ENCODE peak calls at places on chromosomes 4 and X, in ten cellular contexts. G is cardiac fibroblast, X is H9, H is WERI-Rb-1, N is endothelial cell, Y is epithelial cell of esophagus, U is A549, O is lower lobe of right lung, E is PC-3, P is GM12864. K is an unnamed sample.

GRCh38 chr4:41026971-41027370 is 187.4 kb downstream of the APBB2 start:
- DNase-seq in U (no peak), P (no peak), G (no peak), N (no peak), E (no peak), Y (no peak), O (no peak), H (no peak), X (no peak), K (no peak)

GRCh38 chrX:9899640-9900075 is 67.5 kb upstream of the CLDN34 start:
- DNase-seq in X (no peak), P (peak), E (no peak), U (no peak), H (peak), G (peak), O (no peak), N (no peak), Y (no peak), K (no peak)

GRCh38 chr4:32789026-32789608 is 2068.9 kb downstream of the PCDH7 start:
- DNase-seq in G (peak), H (no peak), P (no peak), Y (peak), O (no peak), E (peak), N (no peak), X (no peak), U (no peak), K (no peak)

GRCh38 chr4:165604181-165604580 is 225.4 kb downstream of the CPE start:
- DNase-seq in G (no peak), P (no peak), H (no peak), E (no peak), O (no peak), X (no peak), N (no peak), U (no peak), Y (no peak), K (no peak)

GRCh38 chr4:86675548-86675947 is 81.4 kb downstream of the PTPN13 start:
- DNase-seq in X (no peak), N (no peak), P (no peak), G (no peak), Y (no peak), O (no peak), U (no peak), E (peak), H (no peak), K (no peak)

GRCh38 chr4:156536661-156537060 is 434.9 kb downstream of the PDGFC start:
- DNase-seq in O (no peak), P (no peak), E (peak), X (no peak), N (no peak), U (no peak), Y (peak), G (peak), H (no peak), K (no peak)

GRCh38 chrX:18210470-18210869 is 10.2 kb downstream of the BEND2 start:
- DNase-seq in H (no peak), N (no peak), E (peak), X (no peak), P (no peak), U (peak), Y (peak), O (no peak), G (peak), K (no peak)

GRCh38 chrX:29662759-29663503 is 552.4 kb upstream of the MAGEB2 start:
- DNase-seq in N (no peak), E (peak), X (no peak), U (peak), H (no peak), Y (peak), P (peak), G (peak), O (no peak), K (no peak)

GRCh38 chr4:164847967-164848649 is 28.9 kb upstream of the APELA start:
- DNase-seq in G (no peak), U (no peak), E (no peak), P (no peak), X (no peak), Y (no peak), H (no peak), N (no peak), O (no peak), K (no peak)

GRCh38 chr4:53640576-53641459 is 49.5 kb upstream of the LNX1 start:
- DNase-seq in N (no peak), O (peak), X (no peak), G (no peak), E (no peak), H (no peak), Y (no peak), P (peak), U (no peak), K (no peak)

GRCh38 chr4:113849771-113850170 is 88.2 kb upstream of the CAMK2D start:
- DNase-seq in P (no peak), Y (no peak), H (no peak), U (no peak), E (no peak), N (no peak), X (no peak), O (no peak), G (peak), K (no peak)

GRCh38 chrX:97189668-97190067 is 306.0 kb downstream of the RPA4 start:
- DNase-seq in O (no peak), E (peak), G (no peak), P (no peak), U (no peak), Y (peak), N (no peak), X (no peak), H (no peak), K (no peak)

DNA sequence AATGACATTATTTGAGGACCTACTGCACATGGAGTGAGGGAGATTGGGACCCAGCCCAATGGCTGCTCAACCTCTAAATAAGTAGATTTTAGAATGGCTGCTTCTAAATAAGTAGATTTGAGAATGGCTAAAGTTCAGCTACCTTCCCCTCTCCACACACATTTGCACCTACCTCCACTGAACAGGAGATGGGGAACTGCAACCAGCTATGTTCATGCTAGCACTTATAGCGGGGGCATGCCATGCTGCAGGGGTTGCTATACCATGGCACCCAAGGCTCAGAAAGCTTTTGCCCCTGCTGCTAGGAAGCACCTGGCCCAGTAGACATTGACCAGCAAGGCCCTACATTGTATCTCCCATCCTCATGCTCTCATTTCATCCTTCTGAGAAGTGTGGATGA is 70.2 kb upstream of the MAOA start:
- DNase-seq in U (no peak), O (no peak), P (no peak), E (no peak), G (no peak), H (no peak), N (no peak), X (no peak), Y (no peak), K (no peak)
- TF ChIP-seq CTCF in U (no peak), O (no peak), P (no peak), E (no peak), G (no peak), H (no peak), N (no peak), X (peak), Y (no peak), K (no peak)

DNA sequence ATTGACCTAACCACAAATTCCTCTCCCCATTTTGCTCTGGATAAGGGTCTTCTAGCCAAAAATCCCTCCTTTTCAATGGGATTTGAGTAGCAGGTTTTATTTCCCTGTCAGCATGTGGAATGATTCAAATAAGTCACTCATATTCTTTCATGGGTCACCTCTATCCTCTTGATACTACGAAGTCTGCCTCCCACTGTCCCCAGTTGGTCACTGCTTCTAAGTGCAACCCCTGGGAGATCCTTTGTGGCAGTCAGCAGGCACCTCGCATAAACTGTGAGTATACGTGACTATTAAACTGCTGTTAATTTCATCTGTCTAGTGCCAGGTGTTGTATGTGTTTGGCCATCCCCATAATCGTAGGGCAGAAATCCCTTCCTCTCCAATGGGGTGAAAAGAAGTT is 1667.9 kb upstream of the PCDH7 start:
- DNase-seq in O (no peak), U (no peak), G (no peak), H (no peak), Y (no peak), N (no peak), X (peak), P (no peak), E (no peak), K (no peak)
- TF ChIP-seq CTCF in O (no peak), U (no peak), G (no peak), H (no peak), Y (no peak), N (no peak), X (peak), P (no peak), E (no peak), K (no peak)

GRCh38 chr4:180059216-180059881 is 2183.9 kb upstream of the TENM3 start:
- DNase-seq in Y (no peak), U (no peak), P (no peak), G (peak), H (peak), N (peak), X (peak), O (no peak), E (no peak), K (no peak)

GRCh38 chr4:180060159-180060889 is 2182.9 kb upstream of the TENM3 start:
- DNase-seq in P (no peak), H (no peak), O (no peak), X (no peak), U (peak), Y (peak), G (peak), N (no peak), E (peak), K (no peak)

GRCh38 chr4:180057891-180058643 is 2185.1 kb upstream of the TENM3 start:
- DNase-seq in X (peak), N (peak), E (no peak), Y (no peak), U (peak), G (peak), P (no peak), O (peak), H (peak), K (no peak)

GRCh38 chr4:180058731-180059215 is 2184.4 kb upstream of the TENM3 start:
- DNase-seq in P (no peak), Y (peak), E (peak), N (peak), G (peak), O (peak), H (peak), U (peak), X (peak), K (no peak)

DNA sequence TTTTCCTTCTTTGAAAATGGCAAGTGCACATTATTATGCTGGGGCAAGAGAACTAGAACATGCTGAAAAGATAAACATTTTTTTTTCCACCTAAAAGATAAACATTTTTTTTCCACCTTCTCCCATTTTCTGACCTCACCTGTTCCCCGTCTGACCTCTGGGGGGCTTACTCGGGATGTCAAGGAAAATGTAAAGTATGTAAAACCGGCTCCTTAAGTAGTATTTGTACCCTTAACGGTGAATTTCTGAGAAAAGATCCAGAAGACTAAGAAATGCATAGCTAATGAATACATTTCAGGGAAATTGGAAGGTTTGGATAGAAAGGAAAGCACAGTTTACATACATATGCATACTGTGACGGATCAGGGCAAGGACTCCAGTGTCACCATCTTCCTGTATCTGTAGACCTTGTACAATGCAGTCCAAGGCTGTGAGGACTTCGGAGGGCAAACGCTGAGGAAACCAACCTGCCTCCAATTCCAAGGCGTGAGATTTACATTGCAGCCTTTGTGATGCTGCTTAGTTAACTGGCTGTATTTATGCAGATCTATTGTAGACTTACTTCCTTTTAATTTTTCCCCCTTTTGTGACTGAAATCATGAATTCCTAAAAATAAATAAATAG is 2185.9 kb upstream of the TENM3 start:
- DNase-seq in X (no peak), P (no peak), U (peak), Y (no peak), G (peak), E (no peak), N (peak), O (no peak), H (peak), K (no peak)
- TF ChIP-seq CTCF in X (peak), P (no peak), U (no peak), Y (no peak), G (no peak), E (no peak), N (peak), O (no peak), H (no peak), K (no peak)

GRCh38 chrX:132488819-132489255 is at the start of gene MBNL3:
- DNase-seq in N (peak), U (peak), H (peak), Y (peak), G (peak), O (peak), X (peak), P (no peak), E (peak), K (peak)

GRCh38 chrX:132490086-132490419 is 1.2 kb upstream of the MBNL3 start:
- DNase-seq in E (peak), N (no peak), U (no peak), H (peak), P (no peak), Y (no peak), X (no peak), O (no peak), G (no peak), K (no peak)

GRCh38 chrX:132489256-132490085 is 633 bp upstream of the MBNL3 start:
- DNase-seq in X (peak), U (peak), Y (peak), H (peak), G (peak), O (peak), N (peak), P (no peak), E (peak), K (peak)

GRCh38 chrX:132493095-132493494 is 4.3 kb upstream of the MBNL3 start:
- DNase-seq in O (no peak), H (no peak), U (no peak), N (no peak), G (no peak), E (no peak), X (no peak), Y (no peak), P (no peak), K (no peak)

GRCh38 chrX:132491191-132491590 is 2.4 kb upstream of the MBNL3 start:
- DNase-seq in H (no peak), G (no peak), X (no peak), Y (peak), P (no peak), E (peak), O (no peak), U (peak), N (no peak), K (peak)
- TF ChIP-seq CTCF in H (no peak), G (no peak), X (peak), Y (peak), P (peak), E (peak), O (no peak), U (no peak), N (no peak), K (no peak)

DNA sequence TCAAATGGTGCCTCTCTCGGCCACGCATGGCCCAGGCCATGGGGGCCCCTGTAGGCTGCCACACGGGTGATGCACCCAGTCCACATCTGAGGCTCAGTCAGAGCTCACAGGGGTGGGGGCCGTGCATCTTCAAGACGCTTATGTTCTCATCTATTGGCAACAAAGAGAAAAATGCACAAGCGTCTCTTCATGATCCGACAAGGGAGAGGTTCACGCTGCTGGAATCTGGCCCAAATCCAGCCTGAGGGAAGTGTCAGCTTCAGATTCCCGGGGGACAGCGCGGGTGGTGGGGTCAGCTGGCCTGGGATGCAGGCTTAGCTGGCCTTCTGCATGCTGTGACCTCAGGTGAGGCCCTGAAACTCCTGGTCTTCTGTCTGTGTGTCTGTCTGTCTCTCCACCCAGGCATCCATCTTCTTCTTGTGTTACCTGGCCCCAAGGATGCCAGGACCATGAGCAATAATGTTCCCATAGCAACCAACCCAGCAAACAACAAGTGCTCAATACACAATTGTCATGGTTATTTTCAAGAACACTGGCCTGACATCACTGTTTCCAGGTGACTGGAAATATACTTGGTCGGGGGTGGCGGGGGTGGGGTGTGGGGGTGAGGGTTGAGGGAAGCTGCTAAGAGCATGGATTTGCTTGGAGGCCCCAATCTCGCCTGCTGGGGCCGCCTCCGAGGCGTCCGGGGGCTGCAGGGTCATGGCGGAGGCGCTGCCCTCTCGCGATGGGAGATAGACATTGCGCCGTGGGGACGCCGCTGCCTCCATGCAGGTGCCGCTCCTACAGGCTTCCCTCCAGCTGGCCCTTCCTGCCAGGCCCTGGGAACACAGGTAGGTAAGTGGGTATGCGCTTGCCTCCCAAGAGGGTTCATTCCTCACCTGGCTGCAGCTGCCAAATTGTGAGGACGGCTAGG is 48.3 kb downstream of the ABLIM2 start:
- DNase-seq in X (peak), N (peak), O (no peak), U (peak), Y (peak), G (peak), P (no peak), E (peak), H (peak), K (no peak)
- TF ChIP-seq CTCF in X (peak), N (peak), O (peak), U (no peak), Y (no peak), G (peak), P (peak), E (no peak), H (peak), K (no peak)

DNA sequence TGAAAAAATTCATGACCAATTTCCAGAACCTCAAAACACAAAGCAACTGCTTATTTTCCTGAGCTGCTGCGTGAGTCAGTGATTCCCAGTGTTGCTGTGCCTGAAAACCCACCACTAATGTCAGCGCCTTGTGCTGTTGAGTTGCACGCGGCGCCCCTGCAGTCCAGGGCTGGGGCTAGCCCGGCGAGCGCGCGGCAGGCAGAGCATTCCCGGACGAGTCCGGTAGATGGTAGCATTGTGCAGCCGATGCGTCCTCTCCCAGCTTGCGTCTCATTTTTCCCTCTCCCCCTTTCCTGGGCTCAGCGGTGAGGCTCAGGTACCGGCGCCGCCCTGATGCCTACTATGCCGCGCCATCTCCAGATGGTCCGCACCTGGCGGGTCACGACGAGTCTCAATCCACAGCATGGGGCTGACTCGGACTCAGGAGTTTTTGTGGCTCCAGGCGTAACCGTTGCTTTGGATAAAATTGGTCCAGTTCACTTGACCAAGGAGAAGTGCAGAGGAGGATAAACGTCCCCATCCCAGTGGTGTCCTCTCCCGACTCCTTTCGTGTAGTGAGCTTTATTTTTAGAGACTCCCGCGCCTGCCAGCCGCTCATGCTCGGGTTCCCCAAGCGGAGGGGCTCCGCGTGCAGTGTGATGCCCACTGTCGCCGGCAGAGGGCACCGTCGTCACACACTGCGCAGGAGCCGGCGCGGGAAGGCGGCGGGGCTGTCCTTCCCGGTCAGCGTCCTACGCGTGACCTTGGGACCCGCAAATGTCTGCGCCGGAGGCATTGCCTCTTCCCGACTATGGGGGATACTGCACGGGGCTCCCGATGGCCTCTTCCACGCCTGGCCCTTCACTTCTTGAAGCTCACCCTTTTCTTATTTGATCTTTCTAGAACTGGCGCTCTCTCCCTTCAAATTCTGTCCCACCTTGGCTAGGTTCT is 53.6 kb upstream of the IGFBP7 start:
- DNase-seq in H (peak), E (peak), P (no peak), G (peak), Y (peak), O (peak), X (peak), U (peak), N (peak), K (peak)
- TF ChIP-seq CTCF in H (peak), E (peak), P (peak), G (peak), Y (peak), O (peak), X (peak), U (peak), N (peak), K (peak)

GRCh38 chrX:105191878-105192277 is 28.6 kb downstream of the TEX13A start:
- DNase-seq in G (peak), N (peak), X (peak), Y (peak), P (no peak), H (peak), O (no peak), U (peak), E (peak), K (no peak)
- TF ChIP-seq CTCF in G (peak), N (no peak), X (peak), Y (peak), P (peak), H (peak), O (peak), U (no peak), E (peak), K (no peak)